ENCODE peak calls at places on chromosomes 3 and 15, in four cellular contexts. W is GM12878, D is K562, C is HepG2. X is an unnamed sample.

GRCh38 chr3:136141296-136141785 is 54.8 kb downstream of the MSL2 start:
- DNase-seq in W (no peak), D (no peak), C (no peak), X (no peak)

GRCh38 chr3:85005947-85006346 is 47.2 kb downstream of the CADM2 start:
- DNase-seq in W (no peak), D (no peak), C (peak; percentile 7), X (no peak)

GRCh38 chr3:57933589-57933988 is 74.6 kb upstream of the FLNB start:
- DNase-seq in W (no peak), D (no peak), C (no peak), X (peak; percentile 17)

GRCh38 chr15:42890161-42890913 is 30.2 kb downstream of the TTBK2 start:
- DNase-seq in W (no peak), D (no peak), C (peak; percentile 16), X (no peak)

GRCh38 chr3:133040696-133041523 is 2.7 kb downstream of the TMEM108 start:
- DNase-seq in W (peak; percentile 21), D (peak; percentile 35), C (peak; percentile 58), X (peak; percentile 47)

GRCh38 chr3:7574435-7574834 is 713.5 kb downstream of the GRM7 start:
- DNase-seq in W (no peak), D (no peak), C (no peak), X (no peak)

GRCh38 chr15:60612400-60613048 is 133.6 kb upstream of the ICE2 start:
- DNase-seq in W (no peak), D (no peak), C (no peak), X (no peak)

GRCh38 chr15:38076806-38077205 is 142.4 kb downstream of the TMCO5A start:
- DNase-seq in W (no peak), D (no peak), C (no peak), X (no peak)

GRCh38 chr3:27666708-27667107 is 55.4 kb downstream of the EOMES start:
- DNase-seq in W (no peak), D (no peak), C (no peak), X (peak; percentile 41)

GRCh38 chr3:122077293-122078234 is 22.4 kb downstream of the CD86 start:
- DNase-seq in W (no peak), D (no peak), C (no peak), X (no peak)

DNA sequence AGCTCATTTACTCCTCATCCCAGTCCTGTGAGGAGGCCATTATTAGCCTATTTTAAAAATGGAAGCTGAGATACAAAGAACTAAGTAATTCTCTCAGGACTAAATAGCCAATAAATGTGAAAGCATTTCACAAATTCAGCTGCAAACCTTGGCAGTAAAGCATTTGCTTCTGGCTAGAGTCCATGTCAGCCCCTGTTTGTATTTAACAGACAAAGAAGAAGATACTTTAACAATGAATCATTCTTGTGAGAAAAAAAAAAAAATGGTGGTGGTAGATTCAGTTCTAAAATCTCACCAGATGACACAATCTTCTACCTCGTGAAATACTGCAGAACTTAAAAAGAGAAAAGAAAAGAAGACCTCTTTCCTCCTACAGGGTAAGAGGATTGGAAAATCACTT is 84.9 kb upstream of the CNTN6 start:
- DNase-seq in W (no peak), D (no peak), C (no peak), X (no peak)
- TF ChIP-seq CBX5 in W (no peak), D (no peak), C (no peak), X (no peak)

GRCh38 chr15:52103217-52104207 is 9.1 kb downstream of the BCL2L10 start:
- DNase-seq in W (peak; percentile 94), D (no peak), C (peak; percentile 46), X (no peak)
- TF ChIP-seq CBX5 in W (no peak), D (no peak), C (no peak), X (no peak)

GRCh38 chr3:64627042-64627441 is 60.8 kb downstream of the ADAMTS9 start:
- DNase-seq in W (no peak), D (no peak), C (no peak), X (no peak)

GRCh38 chr3:64625381-64625780 is 62.4 kb downstream of the ADAMTS9 start:
- DNase-seq in W (no peak), D (no peak), C (no peak), X (no peak)

GRCh38 chr3:64623125-64623524 is 64.7 kb downstream of the ADAMTS9 start:
- DNase-seq in W (no peak), D (no peak), C (no peak), X (no peak)

GRCh38 chr3:64631951-64632350 is 55.8 kb downstream of the ADAMTS9 start:
- DNase-seq in W (no peak), D (no peak), C (no peak), X (no peak)

GRCh38 chr3:64627471-64628321 is 60.1 kb downstream of the ADAMTS9 start:
- DNase-seq in W (no peak), D (no peak), C (peak; percentile 75), X (no peak)
- TF ChIP-seq CBX5 in W (no peak), D (no peak), C (peak; percentile 44), X (no peak)

DNA sequence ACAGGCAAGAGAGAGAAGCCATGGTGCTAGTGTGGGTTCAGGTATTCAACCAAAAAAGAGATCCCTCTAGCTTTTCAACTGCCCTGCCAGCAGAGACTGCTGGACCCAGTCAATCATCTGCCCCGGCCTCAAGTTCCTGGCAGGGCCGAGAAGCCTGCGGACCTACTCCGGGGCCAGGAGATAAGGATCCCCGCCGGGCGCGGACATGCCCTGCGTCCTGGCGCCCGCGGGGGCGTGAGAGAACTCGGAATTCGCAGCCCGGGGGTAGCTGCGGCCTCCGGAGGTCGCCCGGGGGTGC is 821 bp upstream of the MAGI1 start:
- DNase-seq in W (no peak), D (peak; percentile 17), C (peak; percentile 24), X (no peak)
- TF ChIP-seq CBX5 in W (no peak), D (no peak), C (no peak), X (no peak)

DNA sequence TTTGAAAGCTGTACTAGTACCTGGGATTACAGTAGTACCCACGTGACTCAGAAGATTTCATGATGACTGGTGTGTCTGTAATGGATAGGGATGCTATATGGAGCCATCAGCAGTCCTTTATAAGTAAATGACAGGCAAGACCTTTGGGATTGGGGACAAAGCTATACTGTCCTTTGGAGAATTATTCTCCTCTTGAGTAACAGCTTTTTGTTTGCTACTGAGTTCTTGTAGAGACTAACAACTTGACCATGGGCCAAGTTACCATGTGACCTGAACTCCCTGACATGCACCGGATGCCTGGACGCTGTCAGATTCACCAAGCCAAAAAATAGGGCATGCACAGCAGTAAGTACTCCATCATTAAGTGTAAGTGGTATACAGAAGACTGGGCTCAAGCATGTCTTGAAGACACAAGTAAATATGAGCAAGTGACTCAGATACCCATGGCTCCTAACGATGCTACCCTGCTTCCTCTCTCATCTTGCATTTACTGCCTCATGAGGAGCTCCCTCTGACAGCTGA is 12.9 kb downstream of the SEC11A start:
- DNase-seq in W (no peak), D (no peak), C (no peak), X (no peak)
- TF ChIP-seq CBX5 in W (no peak), D (no peak), C (no peak), X (no peak)

DNA sequence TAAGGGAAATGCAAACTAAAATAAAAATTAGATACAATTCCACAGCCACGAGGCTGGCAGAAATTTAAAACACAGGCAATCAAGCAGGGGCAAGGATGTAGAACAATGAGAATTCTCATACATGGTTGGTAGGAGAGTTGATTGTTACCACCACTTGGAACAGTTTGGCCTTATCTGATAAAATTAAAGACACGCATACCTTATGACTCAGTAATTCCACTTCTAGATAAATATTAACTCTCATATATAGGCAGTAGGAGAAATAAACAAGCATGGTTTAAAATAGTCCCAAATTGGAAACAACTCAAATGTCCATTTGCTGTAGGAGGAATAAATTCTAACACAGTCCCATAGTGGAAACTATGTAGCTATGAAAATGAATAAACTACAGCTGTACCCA is 42.3 kb upstream of the USP3 start:
- DNase-seq in W (no peak), D (no peak), C (no peak), X (no peak)
- TF ChIP-seq CBX5 in W (no peak), D (no peak), C (no peak), X (no peak)

GRCh38 chr3:79551997-79552396 is 215.8 kb downstream of the ROBO1 start:
- DNase-seq in W (no peak), D (no peak), C (no peak), X (no peak)
- TF ChIP-seq CBX5 in W (no peak), D (no peak), C (no peak), X (no peak)

DNA sequence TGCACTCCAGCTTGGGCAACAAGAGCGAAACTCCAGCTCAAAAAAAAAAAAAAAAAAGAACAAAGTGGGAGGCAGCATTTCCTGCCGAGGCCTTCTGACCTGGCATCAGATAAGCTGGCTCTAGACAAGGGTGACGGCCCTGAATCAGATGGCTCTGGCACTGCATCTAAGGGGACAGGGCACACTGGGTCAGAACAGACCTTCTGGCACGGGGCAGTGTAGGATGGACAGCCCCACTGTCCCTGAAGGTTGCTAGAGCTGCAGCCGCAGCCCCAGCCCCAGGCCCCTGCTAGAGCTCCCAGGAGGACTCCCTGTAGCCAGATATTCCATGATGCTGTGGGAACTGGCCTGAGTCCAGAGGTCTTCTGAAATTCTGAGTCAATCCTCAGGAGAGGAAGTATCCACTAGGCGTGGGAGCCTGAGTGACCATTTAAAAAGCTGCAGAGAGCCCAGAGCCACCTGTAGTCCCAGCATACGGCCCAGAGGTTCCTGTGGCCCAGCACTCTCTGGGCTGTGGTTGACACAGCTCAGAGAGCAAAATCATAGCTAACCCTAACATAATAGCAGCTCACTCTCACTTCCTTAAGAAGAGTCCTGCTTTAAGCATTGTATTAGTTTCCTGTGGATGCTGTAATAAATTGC is 69.2 kb upstream of the MFGE8 start:
- DNase-seq in W (peak; percentile 83), D (no peak), C (no peak), X (no peak)
- TF ChIP-seq CBX5 in W (no peak), D (no peak), C (no peak), X (no peak)

GRCh38 chr15:65233651-65234050 is 22.4 kb upstream of the CILP start:
- DNase-seq in W (no peak), D (no peak), C (no peak), X (no peak)
- TF ChIP-seq CBX5 in W (no peak), D (no peak), C (no peak), X (no peak)

DNA sequence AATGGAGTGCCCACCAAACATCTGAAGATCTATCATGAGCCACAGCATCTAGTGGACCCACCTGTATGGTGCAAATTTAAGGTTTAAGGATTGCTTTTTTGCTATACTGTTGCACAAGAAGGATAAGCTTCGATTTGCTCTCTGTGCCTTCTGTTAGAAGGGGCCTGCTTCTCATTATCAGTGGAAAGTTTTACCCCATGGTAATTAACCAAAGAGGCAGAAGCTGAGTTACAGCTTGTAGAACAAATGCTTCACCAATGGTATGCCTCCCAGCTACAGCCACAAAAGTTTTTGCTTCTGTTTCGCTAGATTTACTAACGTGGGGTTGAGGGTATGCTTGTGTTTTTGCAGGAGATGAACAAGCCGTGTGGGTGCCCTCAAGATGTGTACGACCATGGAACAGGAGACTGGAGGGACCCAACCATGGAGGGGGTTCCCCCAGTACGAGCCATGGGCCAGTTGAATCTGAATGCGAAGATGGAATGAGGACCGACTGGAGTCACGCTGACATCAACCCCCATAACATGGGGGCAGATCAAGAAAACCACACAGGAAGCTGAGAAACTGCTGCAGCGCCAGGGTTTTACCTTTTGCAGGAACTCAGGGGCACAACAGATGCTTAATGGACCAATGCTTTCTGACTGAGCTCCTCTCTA is 43.5 kb downstream of the ACAD9 start:
- DNase-seq in W (no peak), D (no peak), C (no peak), X (no peak)
- TF ChIP-seq CBX5 in W (no peak), D (no peak), C (no peak), X (no peak)